ENCODE peak calls at places on chromosomes 16 and 17, in eight cellular contexts. One of them, this sample, is unnamed.

GRCh38 chr16:27841061-27841801 is 222.3 kb downstream of the GSG1L start:
- DNase-seq in lung: no peak
- DNase-seq in AG04450: no peak
- DNase-seq in tibial artery: no peak
- DNase-seq in suprapubic skin: peak
- DNase-seq in neural progenitor cell: no peak
- DNase-seq in sigmoid colon: peak
- DNase-seq in cardiac muscle cell: no peak
- DNase-seq in this sample: no peak

GRCh38 chr17:7843536-7844291 is 9.7 kb downstream of the KDM6B start:
- DNase-seq in suprapubic skin: peak
- DNase-seq in sigmoid colon: peak
- DNase-seq in neural progenitor cell: peak
- DNase-seq in tibial artery: peak
- DNase-seq in AG04450: peak
- DNase-seq in cardiac muscle cell: peak
- DNase-seq in lung: peak
- DNase-seq in this sample: no peak

GRCh38 chr17:68170246-68170645 is 77.6 kb upstream of the AMZ2 start:
- DNase-seq in sigmoid colon: no peak
- DNase-seq in cardiac muscle cell: no peak
- DNase-seq in AG04450: no peak
- DNase-seq in neural progenitor cell: no peak
- DNase-seq in tibial artery: no peak
- DNase-seq in lung: no peak
- DNase-seq in suprapubic skin: no peak
- DNase-seq in this sample: no peak

GRCh38 chr17:1939979-1940809 is 84.9 kb downstream of the RTN4RL1 start:
- DNase-seq in cardiac muscle cell: no peak
- DNase-seq in suprapubic skin: no peak
- DNase-seq in AG04450: no peak
- DNase-seq in lung: no peak
- DNase-seq in tibial artery: no peak
- DNase-seq in sigmoid colon: no peak
- DNase-seq in neural progenitor cell: no peak
- DNase-seq in this sample: no peak

GRCh38 chr16:26454102-26454501 is 612.6 kb upstream of the C16orf82 start:
- DNase-seq in cardiac muscle cell: no peak
- DNase-seq in AG04450: no peak
- DNase-seq in suprapubic skin: no peak
- DNase-seq in sigmoid colon: no peak
- DNase-seq in lung: no peak
- DNase-seq in tibial artery: no peak
- DNase-seq in neural progenitor cell: no peak
- DNase-seq in this sample: no peak

GRCh38 chr16:19926449-19927390 is 42.1 kb upstream of the GPRC5B start:
- DNase-seq in suprapubic skin: no peak
- DNase-seq in cardiac muscle cell: peak
- DNase-seq in AG04450: peak
- DNase-seq in tibial artery: no peak
- DNase-seq in lung: no peak
- DNase-seq in sigmoid colon: no peak
- DNase-seq in neural progenitor cell: no peak
- DNase-seq in this sample: no peak

GRCh38 chr16:56332464-56333079 is 92.8 kb downstream of the AMFR start:
- DNase-seq in lung: peak
- DNase-seq in suprapubic skin: no peak
- DNase-seq in cardiac muscle cell: peak
- DNase-seq in neural progenitor cell: peak
- DNase-seq in AG04450: no peak
- DNase-seq in sigmoid colon: no peak
- DNase-seq in tibial artery: peak
- DNase-seq in this sample: peak

GRCh38 chr17:61294777-61295176 is 104.9 kb upstream of the TBX2 start:
- DNase-seq in tibial artery: no peak
- DNase-seq in suprapubic skin: no peak
- DNase-seq in lung: no peak
- DNase-seq in AG04450: no peak
- DNase-seq in neural progenitor cell: peak
- DNase-seq in cardiac muscle cell: peak
- DNase-seq in sigmoid colon: no peak
- DNase-seq in this sample: no peak

GRCh38 chr17:79036609-79037008 is 12.6 kb downstream of the C1QTNF1 start:
- DNase-seq in suprapubic skin: no peak
- DNase-seq in sigmoid colon: peak
- DNase-seq in cardiac muscle cell: peak
- DNase-seq in AG04450: peak
- DNase-seq in tibial artery: no peak
- DNase-seq in lung: no peak
- DNase-seq in neural progenitor cell: no peak
- DNase-seq in this sample: no peak

GRCh38 chr16:3589441-3589921 is 12.3 kb upstream of the NLRC3 start:
- DNase-seq in sigmoid colon: no peak
- DNase-seq in suprapubic skin: no peak
- DNase-seq in AG04450: no peak
- DNase-seq in lung: no peak
- DNase-seq in neural progenitor cell: no peak
- DNase-seq in cardiac muscle cell: peak
- DNase-seq in tibial artery: no peak
- DNase-seq in this sample: no peak

GRCh38 chr17:71142333-71142732 is 973.0 kb downstream of the KCNJ2 start:
- DNase-seq in neural progenitor cell: no peak
- DNase-seq in tibial artery: no peak
- DNase-seq in cardiac muscle cell: no peak
- DNase-seq in suprapubic skin: no peak
- DNase-seq in sigmoid colon: no peak
- DNase-seq in lung: no peak
- DNase-seq in AG04450: no peak
- DNase-seq in this sample: no peak

GRCh38 chr16:73068546-73069401 is 20.8 kb upstream of the ZFHX3 start:
- DNase-seq in cardiac muscle cell: peak
- DNase-seq in tibial artery: peak
- DNase-seq in suprapubic skin: no peak
- DNase-seq in AG04450: peak
- DNase-seq in neural progenitor cell: peak
- DNase-seq in sigmoid colon: peak
- DNase-seq in lung: peak
- DNase-seq in this sample: no peak

GRCh38 chr16:56742030-56742984 is 12.4 kb downstream of the NUP93 start:
- DNase-seq in neural progenitor cell: no peak
- DNase-seq in tibial artery: no peak
- DNase-seq in sigmoid colon: no peak
- DNase-seq in suprapubic skin: no peak
- DNase-seq in cardiac muscle cell: peak
- DNase-seq in AG04450: peak
- DNase-seq in lung: no peak
- DNase-seq in this sample: no peak

GRCh38 chr16:57723170-57723569 is 12.4 kb upstream of the KATNB1 start:
- DNase-seq in neural progenitor cell: peak
- DNase-seq in lung: no peak
- DNase-seq in suprapubic skin: no peak
- DNase-seq in cardiac muscle cell: peak
- DNase-seq in tibial artery: no peak
- DNase-seq in AG04450: no peak
- DNase-seq in sigmoid colon: no peak
- DNase-seq in this sample: no peak

GRCh38 chr17:36195474-36196098 is 972 bp downstream of the CCL3L1 start:
- DNase-seq in neural progenitor cell: no peak
- DNase-seq in suprapubic skin: no peak
- DNase-seq in sigmoid colon: no peak
- DNase-seq in cardiac muscle cell: no peak
- DNase-seq in AG04450: no peak
- DNase-seq in tibial artery: no peak
- DNase-seq in lung: no peak
- DNase-seq in this sample: no peak

GRCh38 chr16:80580109-80580832 is 39.5 kb downstream of the DYNLRB2 start:
- DNase-seq in neural progenitor cell: no peak
- DNase-seq in AG04450: no peak
- DNase-seq in lung: no peak
- DNase-seq in suprapubic skin: no peak
- DNase-seq in tibial artery: no peak
- DNase-seq in cardiac muscle cell: peak
- DNase-seq in sigmoid colon: no peak
- DNase-seq in this sample: no peak

GRCh38 chr17:49880291-49881053 is 32.6 kb upstream of the TAC4 start:
- DNase-seq in sigmoid colon: peak
- DNase-seq in lung: peak
- DNase-seq in cardiac muscle cell: peak
- DNase-seq in tibial artery: peak
- DNase-seq in suprapubic skin: peak
- DNase-seq in neural progenitor cell: peak
- DNase-seq in AG04450: peak
- DNase-seq in this sample: peak

GRCh38 chr17:79991140-79991923 is 44.3 kb downstream of the TBC1D16 start:
- DNase-seq in tibial artery: no peak
- DNase-seq in AG04450: peak
- DNase-seq in sigmoid colon: peak
- DNase-seq in cardiac muscle cell: peak
- DNase-seq in neural progenitor cell: peak
- DNase-seq in suprapubic skin: no peak
- DNase-seq in lung: peak
- DNase-seq in this sample: peak

GRCh38 chr16:17412221-17412620 is 58.5 kb downstream of the XYLT1 start:
- DNase-seq in AG04450: no peak
- DNase-seq in lung: no peak
- DNase-seq in cardiac muscle cell: no peak
- DNase-seq in suprapubic skin: no peak
- DNase-seq in tibial artery: no peak
- DNase-seq in sigmoid colon: no peak
- DNase-seq in neural progenitor cell: peak
- DNase-seq in this sample: no peak

GRCh38 chr16:57147381-57148191 is 38.3 kb downstream of the PSME3IP1 start:
- DNase-seq in cardiac muscle cell: peak
- DNase-seq in sigmoid colon: peak
- DNase-seq in suprapubic skin: no peak
- DNase-seq in tibial artery: no peak
- DNase-seq in lung: no peak
- DNase-seq in neural progenitor cell: peak
- DNase-seq in AG04450: no peak
- DNase-seq in this sample: peak

GRCh38 chr16:69105501-69106361 is at the start of gene HAS3:
- DNase-seq in cardiac muscle cell: peak
- DNase-seq in AG04450: no peak
- DNase-seq in neural progenitor cell: peak
- DNase-seq in tibial artery: no peak
- DNase-seq in lung: peak
- DNase-seq in sigmoid colon: no peak
- DNase-seq in suprapubic skin: no peak
- DNase-seq in this sample: peak

GRCh38 chr17:80036715-80037477 is 454 bp downstream of the CCDC40 start:
- DNase-seq in neural progenitor cell: peak
- DNase-seq in sigmoid colon: no peak
- DNase-seq in AG04450: no peak
- DNase-seq in tibial artery: no peak
- DNase-seq in suprapubic skin: no peak
- DNase-seq in cardiac muscle cell: no peak
- DNase-seq in lung: no peak
- DNase-seq in this sample: peak

GRCh38 chr17:32490101-32490482 is 3.3 kb downstream of the CDK5R1 start:
- DNase-seq in sigmoid colon: no peak
- DNase-seq in suprapubic skin: peak
- DNase-seq in lung: no peak
- DNase-seq in tibial artery: no peak
- DNase-seq in neural progenitor cell: no peak
- DNase-seq in cardiac muscle cell: no peak
- DNase-seq in AG04450: no peak
- DNase-seq in this sample: no peak

DNA sequence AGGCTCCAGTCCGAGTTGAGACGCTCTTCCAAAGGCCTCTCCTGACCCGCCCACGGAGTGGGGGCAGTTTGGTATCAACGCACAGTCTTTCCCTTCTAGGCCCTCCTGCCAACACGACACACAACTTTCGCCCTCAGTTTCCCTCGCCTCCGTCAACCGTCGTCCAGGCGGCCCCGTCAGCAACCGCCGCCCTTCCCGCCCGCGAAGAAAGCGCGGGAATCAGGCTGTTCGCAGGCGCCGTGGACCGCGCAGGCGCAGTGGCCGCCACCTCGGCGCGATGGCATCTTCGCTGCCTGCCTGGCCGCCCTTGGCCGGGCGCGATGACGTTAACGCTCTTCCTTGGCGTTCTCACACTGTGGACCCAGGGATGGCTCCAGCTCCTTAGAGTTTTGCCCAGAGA is at the start of gene SPATA22:
- DNase-seq in AG04450: no peak
- DNase-seq in tibial artery: no peak
- DNase-seq in lung: no peak
- DNase-seq in cardiac muscle cell: no peak
- DNase-seq in suprapubic skin: no peak
- DNase-seq in neural progenitor cell: no peak
- DNase-seq in sigmoid colon: no peak
- DNase-seq in this sample: no peak
- H3K27ac ChIP-seq in AG04450: no peak
- H3K27ac ChIP-seq in tibial artery: no peak
- H3K27ac ChIP-seq in lung: no peak
- H3K27ac ChIP-seq in cardiac muscle cell: no peak
- H3K27ac ChIP-seq in suprapubic skin: no peak
- H3K27ac ChIP-seq in neural progenitor cell: no peak
- H3K27ac ChIP-seq in sigmoid colon: no peak
- H3K27ac ChIP-seq in this sample: no peak

DNA sequence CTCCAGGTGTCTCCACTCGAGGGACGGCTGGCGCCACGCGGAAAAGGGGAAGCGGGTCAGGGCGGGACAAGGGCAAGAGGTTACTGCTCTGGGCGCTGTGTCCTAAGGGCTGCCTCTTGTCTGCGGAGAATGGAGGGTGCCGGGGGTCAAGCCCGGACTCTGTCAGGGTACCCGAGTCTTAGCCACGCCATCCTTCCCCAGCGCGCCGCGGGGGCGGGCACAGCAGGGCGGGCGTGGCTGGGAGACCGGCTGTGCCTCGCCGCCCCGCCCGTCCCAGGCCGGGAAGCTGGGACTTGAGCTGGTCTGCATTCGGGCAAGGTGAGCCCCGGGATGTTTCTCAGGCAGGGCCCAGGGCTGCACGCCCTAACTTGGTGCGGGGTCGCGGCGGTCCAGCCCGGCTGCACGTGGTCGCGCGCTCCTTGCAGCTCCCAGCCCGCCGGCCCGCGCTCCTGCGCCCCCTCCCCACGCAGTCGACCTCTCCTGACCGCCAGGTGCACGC is 6.2 kb upstream of the ACTG1 start:
- DNase-seq in cardiac muscle cell: peak
- DNase-seq in sigmoid colon: no peak
- DNase-seq in neural progenitor cell: peak
- DNase-seq in lung: peak
- DNase-seq in tibial artery: peak
- DNase-seq in AG04450: no peak
- DNase-seq in suprapubic skin: no peak
- DNase-seq in this sample: no peak
- H3K4me3 ChIP-seq in cardiac muscle cell: peak
- H3K4me3 ChIP-seq in sigmoid colon: peak
- H3K4me3 ChIP-seq in neural progenitor cell: peak
- H3K4me3 ChIP-seq in lung: peak
- H3K4me3 ChIP-seq in tibial artery: peak
- H3K4me3 ChIP-seq in AG04450: peak
- H3K4me3 ChIP-seq in suprapubic skin: peak
- H3K4me3 ChIP-seq in this sample: peak

GRCh38 chr16:12027558-12027957 is 51.0 kb downstream of the SNX29 start:
- DNase-seq in sigmoid colon: no peak
- DNase-seq in AG04450: no peak
- DNase-seq in tibial artery: no peak
- DNase-seq in lung: no peak
- DNase-seq in neural progenitor cell: no peak
- DNase-seq in cardiac muscle cell: no peak
- DNase-seq in suprapubic skin: no peak
- DNase-seq in this sample: no peak
- H3K27ac ChIP-seq in sigmoid colon: no peak
- H3K27ac ChIP-seq in AG04450: no peak
- H3K27ac ChIP-seq in tibial artery: no peak
- H3K27ac ChIP-seq in lung: no peak
- H3K27ac ChIP-seq in neural progenitor cell: no peak
- H3K27ac ChIP-seq in cardiac muscle cell: no peak
- H3K27ac ChIP-seq in suprapubic skin: peak
- H3K27ac ChIP-seq in this sample: no peak

GRCh38 chr16:85286066-85286712 is 173.9 kb upstream of the CIBAR2 start:
- DNase-seq in cardiac muscle cell: peak
- DNase-seq in lung: peak
- DNase-seq in neural progenitor cell: no peak
- DNase-seq in AG04450: peak
- DNase-seq in tibial artery: peak
- DNase-seq in suprapubic skin: peak
- DNase-seq in sigmoid colon: peak
- DNase-seq in this sample: peak
- H3K4me3 ChIP-seq in cardiac muscle cell: no peak
- H3K4me3 ChIP-seq in lung: no peak
- H3K4me3 ChIP-seq in neural progenitor cell: no peak
- H3K4me3 ChIP-seq in AG04450: peak
- H3K4me3 ChIP-seq in tibial artery: no peak
- H3K4me3 ChIP-seq in suprapubic skin: no peak
- H3K4me3 ChIP-seq in sigmoid colon: no peak
- H3K4me3 ChIP-seq in this sample: no peak

This sample was measured in dorsolateral prefrontal cortex.